ENCODE peak calls at places on chromosomes 13 and 19, in five cellular contexts. One of them, this sample, is unnamed.

GRCh38 chr13:106617561-106617960 is 49.6 kb upstream of the ARGLU1 start:
- DNase-seq in progenitor cell of endocrine pancreas: no peak
- DNase-seq in vagina: peak
- DNase-seq in GM13976: no peak
- DNase-seq in uterus: no peak
- DNase-seq in this sample: no peak

GRCh38 chr13:96243371-96243770 is 153.5 kb downstream of the HS6ST3 start:
- DNase-seq in GM13976: no peak
- DNase-seq in progenitor cell of endocrine pancreas: no peak
- DNase-seq in vagina: no peak
- DNase-seq in uterus: no peak
- DNase-seq in this sample: no peak

GRCh38 chr19:47227347-47228167 is 3.4 kb downstream of the BBC3 start:
- DNase-seq in vagina: no peak
- DNase-seq in uterus: peak
- DNase-seq in progenitor cell of endocrine pancreas: peak
- DNase-seq in GM13976: peak
- DNase-seq in this sample: peak

GRCh38 chr13:106467406-106468122 is 67.9 kb downstream of the EFNB2 start:
- DNase-seq in vagina: no peak
- DNase-seq in progenitor cell of endocrine pancreas: no peak
- DNase-seq in GM13976: no peak
- DNase-seq in uterus: no peak
- DNase-seq in this sample: no peak

GRCh38 chr13:78228211-78228610 is 309.6 kb upstream of the EDNRB start:
- DNase-seq in vagina: no peak
- DNase-seq in GM13976: no peak
- DNase-seq in progenitor cell of endocrine pancreas: no peak
- DNase-seq in uterus: no peak
- DNase-seq in this sample: no peak

GRCh38 chr19:32969549-32969948 is 2.2 kb downstream of the CEP89 start:
- DNase-seq in GM13976: no peak
- DNase-seq in uterus: no peak
- DNase-seq in progenitor cell of endocrine pancreas: no peak
- DNase-seq in vagina: no peak
- DNase-seq in this sample: no peak

GRCh38 chr19:4425531-4425930 is 23.1 kb downstream of the CHAF1A start:
- DNase-seq in vagina: no peak
- DNase-seq in progenitor cell of endocrine pancreas: no peak
- DNase-seq in uterus: no peak
- DNase-seq in GM13976: no peak
- DNase-seq in this sample: no peak

GRCh38 chr13:77492982-77493381 is 42.5 kb upstream of the SCEL start:
- DNase-seq in uterus: no peak
- DNase-seq in progenitor cell of endocrine pancreas: no peak
- DNase-seq in vagina: no peak
- DNase-seq in GM13976: no peak
- DNase-seq in this sample: peak

GRCh38 chr19:35752746-35753350 is 4.0 kb downstream of the HSPB6 start:
- DNase-seq in GM13976: no peak
- DNase-seq in uterus: no peak
- DNase-seq in vagina: no peak
- DNase-seq in progenitor cell of endocrine pancreas: no peak
- DNase-seq in this sample: no peak

GRCh38 chr19:13744179-13744578 is 20.1 kb upstream of the MRI1 start:
- DNase-seq in vagina: no peak
- DNase-seq in progenitor cell of endocrine pancreas: no peak
- DNase-seq in GM13976: no peak
- DNase-seq in uterus: no peak
- DNase-seq in this sample: no peak

GRCh38 chr13:92842145-92842544 is 384.5 kb upstream of the GPC6 start:
- DNase-seq in vagina: no peak
- DNase-seq in progenitor cell of endocrine pancreas: no peak
- DNase-seq in GM13976: no peak
- DNase-seq in uterus: no peak
- DNase-seq in this sample: no peak

GRCh38 chr13:101452519-101453485 is at the start of gene ITGBL1:
- DNase-seq in vagina: no peak
- DNase-seq in GM13976: no peak
- DNase-seq in progenitor cell of endocrine pancreas: no peak
- DNase-seq in uterus: no peak
- DNase-seq in this sample: no peak

DNA sequence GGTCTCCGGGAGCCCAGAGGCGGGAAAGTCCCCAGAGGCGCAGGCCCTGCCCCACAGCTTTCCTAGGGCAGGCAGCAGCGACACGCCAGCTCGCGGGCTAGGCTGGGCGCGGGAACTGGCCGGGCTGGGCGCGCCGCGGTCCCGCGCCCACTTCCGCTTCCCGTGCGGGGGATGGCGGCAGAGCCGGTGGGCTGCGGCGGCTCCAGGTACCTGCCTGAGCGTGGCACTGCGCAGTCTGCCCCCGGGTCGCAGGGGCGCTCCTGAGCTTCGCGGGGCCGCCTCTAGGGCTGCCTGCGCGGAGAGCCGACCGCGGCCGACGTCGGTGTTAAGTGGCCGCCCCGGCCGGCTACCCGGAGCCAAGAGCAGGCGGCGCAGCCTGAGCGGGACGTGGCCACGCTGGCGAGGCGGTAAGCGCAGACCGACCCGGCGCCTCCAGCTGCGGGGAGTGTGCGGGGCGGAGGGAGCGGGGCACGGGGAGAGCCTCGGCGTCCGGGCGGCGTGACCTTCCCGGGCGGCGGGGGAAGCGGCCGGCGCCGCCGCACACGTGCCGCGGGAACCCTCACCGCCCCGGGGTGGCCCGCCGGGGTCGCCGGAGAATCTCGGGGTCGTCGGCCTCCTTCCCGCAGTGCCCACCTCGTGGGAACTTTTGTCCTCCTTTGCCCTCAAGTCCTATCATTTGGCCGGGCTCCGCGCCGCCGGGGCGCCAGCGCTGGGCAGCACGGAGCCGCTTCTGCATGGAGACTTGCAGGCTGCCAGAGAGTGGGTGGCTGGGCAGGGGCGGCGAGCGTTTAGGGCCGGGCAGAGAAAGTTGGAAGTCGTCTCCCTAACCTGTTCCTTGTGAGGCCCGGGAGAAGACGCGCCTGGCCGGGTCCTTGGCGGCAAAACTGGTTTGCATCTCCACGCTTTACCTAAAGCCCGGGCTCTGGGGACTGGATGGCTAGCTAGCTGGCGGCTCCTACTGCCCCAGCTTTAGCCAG is 31.4 kb upstream of the MPHOSPH8 start:
- DNase-seq in GM13976: peak
- DNase-seq in vagina: no peak
- DNase-seq in progenitor cell of endocrine pancreas: peak
- DNase-seq in uterus: no peak
- DNase-seq in this sample: peak
- TF ChIP-seq CTCF in GM13976: peak
- TF ChIP-seq CTCF in vagina: no peak
- TF ChIP-seq CTCF in progenitor cell of endocrine pancreas: peak
- TF ChIP-seq CTCF in uterus: no peak
- TF ChIP-seq CTCF in this sample: no peak

DNA sequence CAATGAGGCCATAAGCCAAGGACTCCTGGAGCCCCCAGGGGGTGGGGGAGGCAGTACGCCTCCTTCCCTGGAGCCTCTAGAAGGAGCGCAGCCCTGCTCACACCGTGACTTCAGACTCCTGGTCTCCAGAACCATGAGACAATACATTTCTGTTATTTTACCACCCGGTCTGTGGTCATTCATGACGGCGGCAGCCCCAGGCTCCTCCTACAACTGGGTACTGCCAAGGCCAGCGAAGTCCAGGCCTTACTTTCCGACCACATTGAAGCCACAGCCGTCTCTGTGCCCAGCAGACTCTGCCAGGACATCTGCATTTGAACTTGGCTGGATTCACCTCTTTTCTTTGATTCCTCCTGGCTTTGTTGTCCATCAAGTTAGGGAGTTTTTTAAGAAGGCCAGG is 10.5 kb downstream of the GNG7 start:
- DNase-seq in GM13976: no peak
- DNase-seq in vagina: no peak
- DNase-seq in progenitor cell of endocrine pancreas: no peak
- DNase-seq in uterus: no peak
- DNase-seq in this sample: no peak
- TF ChIP-seq CTCF in GM13976: no peak
- TF ChIP-seq CTCF in vagina: no peak
- TF ChIP-seq CTCF in progenitor cell of endocrine pancreas: no peak
- TF ChIP-seq CTCF in uterus: no peak
- TF ChIP-seq CTCF in this sample: no peak

DNA sequence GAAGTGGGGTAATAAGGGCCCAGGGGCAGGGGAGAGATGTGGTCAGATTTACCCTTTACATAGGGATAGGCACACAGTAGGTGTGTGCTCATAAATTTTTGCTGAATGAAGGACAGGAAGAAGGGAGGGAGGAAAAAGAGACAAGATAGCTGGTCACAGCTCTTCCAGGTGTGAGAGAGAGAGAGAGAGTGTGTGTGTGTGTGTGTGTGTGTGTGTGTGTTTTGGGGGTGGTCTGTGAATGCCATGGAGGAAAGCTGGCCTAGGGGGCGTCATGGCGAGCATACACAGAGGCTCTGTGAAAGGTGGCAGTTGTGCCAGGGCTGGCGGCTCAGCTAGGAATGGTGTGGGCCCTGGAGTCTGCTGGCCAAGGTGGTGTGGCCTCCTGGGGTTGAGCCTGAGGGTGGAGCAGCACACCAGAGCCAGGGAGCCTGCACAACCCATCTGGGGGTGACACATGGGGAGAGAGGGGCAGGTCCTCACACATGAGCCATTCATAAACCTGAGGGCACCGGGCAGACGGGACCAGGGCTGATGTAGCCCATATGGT is 6.0 kb upstream of the PRX start:
- DNase-seq in GM13976: no peak
- DNase-seq in uterus: no peak
- DNase-seq in vagina: no peak
- DNase-seq in progenitor cell of endocrine pancreas: no peak
- DNase-seq in this sample: no peak
- TF ChIP-seq CTCF in GM13976: no peak
- TF ChIP-seq CTCF in uterus: no peak
- TF ChIP-seq CTCF in vagina: no peak
- TF ChIP-seq CTCF in progenitor cell of endocrine pancreas: no peak
- TF ChIP-seq CTCF in this sample: no peak

DNA sequence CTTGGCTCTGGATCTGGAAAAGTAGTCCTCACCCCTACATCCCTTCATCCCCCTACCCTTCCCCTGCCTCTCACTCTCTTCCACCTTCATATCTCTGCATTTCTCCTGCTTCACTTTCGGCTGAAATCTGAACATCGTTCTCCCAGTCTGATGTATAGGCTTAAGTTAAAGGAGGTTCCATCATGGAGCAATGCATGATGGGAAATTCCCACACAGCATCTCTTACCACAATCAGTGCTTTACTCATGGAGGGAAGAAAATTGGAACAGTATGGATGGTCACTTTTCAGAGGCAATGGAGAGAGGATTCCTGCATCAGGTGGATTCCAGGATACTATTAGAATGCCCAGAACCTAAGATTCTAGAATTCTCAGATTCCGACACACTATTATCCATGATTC is 6.1 kb upstream of the KLK8 start:
- DNase-seq in progenitor cell of endocrine pancreas: no peak
- DNase-seq in GM13976: no peak
- DNase-seq in vagina: no peak
- DNase-seq in uterus: no peak
- DNase-seq in this sample: no peak
- TF ChIP-seq CTCF in progenitor cell of endocrine pancreas: no peak
- TF ChIP-seq CTCF in GM13976: no peak
- TF ChIP-seq CTCF in vagina: no peak
- TF ChIP-seq CTCF in uterus: no peak
- TF ChIP-seq CTCF in this sample: no peak

GRCh38 chr19:585551-586110 is 4.0 kb upstream of the HCN2 start:
- DNase-seq in progenitor cell of endocrine pancreas: no peak
- DNase-seq in uterus: no peak
- DNase-seq in GM13976: no peak
- DNase-seq in vagina: no peak
- DNase-seq in this sample: no peak

GRCh38 chr19:583198-583967 is 6.3 kb upstream of the HCN2 start:
- DNase-seq in vagina: no peak
- DNase-seq in uterus: no peak
- DNase-seq in progenitor cell of endocrine pancreas: no peak
- DNase-seq in GM13976: no peak
- DNase-seq in this sample: no peak

GRCh38 chr19:583968-584239 is 5.8 kb upstream of the HCN2 start:
- DNase-seq in progenitor cell of endocrine pancreas: no peak
- DNase-seq in vagina: no peak
- DNase-seq in GM13976: no peak
- DNase-seq in uterus: no peak
- DNase-seq in this sample: no peak

GRCh38 chr19:582497-583197 is 7.0 kb upstream of the HCN2 start:
- DNase-seq in uterus: no peak
- DNase-seq in GM13976: no peak
- DNase-seq in vagina: no peak
- DNase-seq in progenitor cell of endocrine pancreas: no peak
- DNase-seq in this sample: no peak

GRCh38 chr19:584240-585001 is 5.3 kb upstream of the HCN2 start:
- DNase-seq in GM13976: peak
- DNase-seq in progenitor cell of endocrine pancreas: peak
- DNase-seq in uterus: peak
- DNase-seq in vagina: no peak
- DNase-seq in this sample: peak
- TF ChIP-seq CTCF in GM13976: peak
- TF ChIP-seq CTCF in progenitor cell of endocrine pancreas: peak
- TF ChIP-seq CTCF in uterus: peak
- TF ChIP-seq CTCF in vagina: peak
- TF ChIP-seq CTCF in this sample: peak

GRCh38 chr13:28820099-28821051 is at the start of gene MTUS2:
- DNase-seq in uterus: no peak
- DNase-seq in progenitor cell of endocrine pancreas: peak
- DNase-seq in vagina: no peak
- DNase-seq in GM13976: peak
- DNase-seq in this sample: peak

GRCh38 chr13:28817204-28817603 is 2.9 kb upstream of the MTUS2 start:
- DNase-seq in GM13976: no peak
- DNase-seq in uterus: no peak
- DNase-seq in progenitor cell of endocrine pancreas: no peak
- DNase-seq in vagina: no peak
- DNase-seq in this sample: no peak

GRCh38 chr13:28819748-28820098 is 416 bp upstream of the MTUS2 start:
- DNase-seq in progenitor cell of endocrine pancreas: peak
- DNase-seq in vagina: no peak
- DNase-seq in uterus: no peak
- DNase-seq in GM13976: peak
- DNase-seq in this sample: peak

GRCh38 chr13:28822161-28822560 is 2.0 kb downstream of the MTUS2 start:
- DNase-seq in progenitor cell of endocrine pancreas: no peak
- DNase-seq in vagina: no peak
- DNase-seq in GM13976: no peak
- DNase-seq in uterus: no peak
- DNase-seq in this sample: no peak

GRCh38 chr13:28819046-28819747 is 942 bp upstream of the MTUS2 start:
- DNase-seq in vagina: no peak
- DNase-seq in progenitor cell of endocrine pancreas: no peak
- DNase-seq in GM13976: peak
- DNase-seq in uterus: no peak
- DNase-seq in this sample: no peak
- TF ChIP-seq CTCF in vagina: no peak
- TF ChIP-seq CTCF in progenitor cell of endocrine pancreas: peak
- TF ChIP-seq CTCF in GM13976: no peak
- TF ChIP-seq CTCF in uterus: no peak
- TF ChIP-seq CTCF in this sample: no peak

GRCh38 chr13:86174632-86175031 is 375.4 kb upstream of the SLITRK6 start:
- DNase-seq in progenitor cell of endocrine pancreas: no peak
- DNase-seq in uterus: no peak
- DNase-seq in GM13976: no peak
- DNase-seq in vagina: no peak
- DNase-seq in this sample: no peak
- TF ChIP-seq CTCF in progenitor cell of endocrine pancreas: no peak
- TF ChIP-seq CTCF in uterus: no peak
- TF ChIP-seq CTCF in GM13976: no peak
- TF ChIP-seq CTCF in vagina: no peak
- TF ChIP-seq CTCF in this sample: no peak

This sample was measured in activated CD8-positive, alpha-beta T cell treated with anti-CD3 and anti-CD28 coated beads for 36 hours.